ENCODE peak calls at places on chromosomes 2 and 18, in nine cellular contexts. O is GM13976; H is adrenal gland; F is cardiac fibroblast; T is sigmoid colon; Z is fibroblast of pulmonary artery; Q is AG09319; U is CD8-positive, alpha-beta T cell; E is nephron progenitor cell. K is an unnamed sample.

GRCh38 chr2:137178955-137179377 is 413.6 kb downstream of the THSD7B start:
- DNase-seq in O (peak; percentile 1), H (no peak), F (peak; percentile 74), T (no peak), Z (peak; percentile 44), Q (no peak), U (no peak), E (no peak), K (no peak)

GRCh38 chr2:213104089-213104902 is 47.1 kb downstream of the IKZF2 start:
- DNase-seq in O (no peak), H (no peak), F (peak; percentile 51), T (no peak), Z (peak; percentile 52), Q (no peak), U (no peak), E (no peak), K (no peak)

GRCh38 chr2:121175326-121175725 is 109.7 kb downstream of the TFCP2L1 start:
- DNase-seq in O (no peak), H (no peak), F (no peak), T (no peak), Z (no peak), Q (no peak), U (no peak), E (no peak), K (no peak)

GRCh38 chr2:218727502-218728165 is 17.0 kb downstream of the TTLL4 start:
- DNase-seq in O (no peak), H (no peak), F (peak; percentile 67), T (no peak), Z (peak; percentile 53), Q (no peak), U (no peak), E (no peak), K (peak; percentile 45)

GRCh38 chr2:61272421-61273070 is 110.6 kb downstream of the C2orf74 start:
- DNase-seq in O (no peak), H (no peak), F (peak; percentile 55), T (no peak), Z (peak; percentile 33), Q (no peak), U (no peak), E (no peak), K (no peak)

GRCh38 chr2:149768320-149768799 is 180.8 kb upstream of the MMADHC start:
- DNase-seq in O (no peak), H (no peak), F (peak; percentile 15), T (no peak), Z (peak; percentile 20), Q (no peak), U (no peak), E (no peak), K (no peak)

GRCh38 chr2:68319397-68320117 is at the start of gene CNRIP1:
- DNase-seq in O (peak; percentile 48), H (peak; percentile 60), F (peak; percentile 83), T (peak; percentile 91), Z (peak; percentile 85), Q (peak; percentile 60), U (no peak), E (peak; percentile 74), K (no peak)

GRCh38 chr2:82344670-82345069 is 2040.1 kb upstream of the LRRTM1 start:
- DNase-seq in O (no peak), H (no peak), F (peak; percentile 2), T (no peak), Z (peak; percentile 40), Q (no peak), U (no peak), E (no peak), K (no peak)

GRCh38 chr2:79876430-79876829 is 363.6 kb downstream of the CTNNA2 start:
- DNase-seq in O (peak; percentile 23), H (no peak), F (no peak), T (no peak), Z (no peak), Q (no peak), U (no peak), E (peak; percentile 22), K (peak; percentile 3)

GRCh38 chr2:65826567-65826966 is 394.2 kb upstream of the SPRED2 start:
- DNase-seq in O (no peak), H (no peak), F (no peak), T (no peak), Z (no peak), Q (no peak), U (no peak), E (no peak), K (no peak)

GRCh38 chr2:15957881-15958713 is 17.7 kb downstream of the MYCN start:
- DNase-seq in O (no peak), H (no peak), F (no peak), T (no peak), Z (no peak), Q (no peak), U (no peak), E (no peak), K (no peak)

GRCh38 chr2:127080941-127081769 is 25.8 kb downstream of the BIN1 start:
- DNase-seq in O (peak; percentile 76), H (peak; percentile 95), F (no peak), T (no peak), Z (no peak), Q (no peak), U (peak; percentile 56), E (no peak), K (peak; percentile 70)

GRCh38 chr2:23615216-23616020 is 230.4 kb downstream of the KLHL29 start:
- DNase-seq in O (no peak), H (peak; percentile 22), F (no peak), T (peak; percentile 53), Z (no peak), Q (no peak), U (no peak), E (no peak), K (no peak)

GRCh38 chr2:19762142-19762541 is 139.6 kb downstream of the TTC32 start:
- DNase-seq in O (no peak), H (no peak), F (no peak), T (no peak), Z (peak; percentile 52), Q (no peak), U (no peak), E (no peak), K (no peak)

GRCh38 chr2:230910546-230911135 is 14.4 kb downstream of the GPR55 start:
- DNase-seq in O (no peak), H (no peak), F (no peak), T (peak; percentile 42), Z (no peak), Q (no peak), U (no peak), E (no peak), K (no peak)

GRCh38 chr2:233822101-233822771 is 32.1 kb downstream of the HJURP start:
- DNase-seq in O (no peak), H (no peak), F (no peak), T (peak; percentile 60), Z (no peak), Q (no peak), U (no peak), E (no peak), K (no peak)

GRCh38 chr2:71932027-71932779 is 215.5 kb downstream of the CYP26B1 start:
- DNase-seq in O (peak; percentile 5), H (no peak), F (no peak), T (no peak), Z (no peak), Q (no peak), U (peak; percentile 7), E (peak; percentile 51), K (no peak)

GRCh38 chr2:45170191-45170975 is 161.1 kb upstream of the SIX2 start:
- DNase-seq in O (peak; percentile 29), H (no peak), F (peak; percentile 39), T (no peak), Z (no peak), Q (no peak), U (no peak), E (peak; percentile 59), K (no peak)

GRCh38 chr18:28961669-28962228 is 784.8 kb upstream of the CDH2 start:
- DNase-seq in O (no peak), H (no peak), F (peak; percentile 50), T (no peak), Z (peak; percentile 35), Q (no peak), U (no peak), E (peak; percentile 26), K (peak; percentile 3)
- TF ChIP-seq CTCF in O (peak; percentile 7), H (no peak), F (peak; percentile 53), T (no peak), Z (peak; percentile 39), Q (peak; percentile 59), U (no peak), E (peak; percentile 67), K (peak; percentile 2)

DNA sequence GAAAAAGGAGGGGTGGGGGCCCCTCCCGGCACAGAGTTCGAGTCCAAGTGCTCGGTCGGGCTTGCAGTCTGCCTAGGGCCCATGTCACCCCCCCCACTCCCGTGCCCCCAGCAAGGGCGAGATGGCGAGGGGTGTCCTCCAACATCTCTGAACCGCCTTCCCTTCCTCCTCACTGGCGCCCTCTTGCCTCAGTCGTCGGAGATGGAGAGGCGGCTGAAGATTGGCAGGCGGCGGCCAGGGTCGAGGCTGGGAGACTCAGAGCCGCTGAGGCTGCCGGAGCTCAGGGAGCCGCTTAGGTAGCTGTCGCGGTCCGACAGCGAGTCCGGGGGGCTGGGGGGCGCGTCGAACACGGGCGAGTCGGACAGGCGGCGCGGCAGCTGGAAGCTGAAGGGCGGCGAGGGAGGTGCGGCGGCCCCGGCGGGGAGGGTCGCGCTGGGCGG is 2.3 kb downstream of the ZFP36L2 start:
- DNase-seq in O (peak; percentile 67), H (peak; percentile 83), F (peak; percentile 72), T (peak; percentile 86), Z (peak; percentile 78), Q (no peak), U (peak; percentile 81), E (peak; percentile 78), K (peak; percentile 84)
- TF ChIP-seq CTCF in O (peak; percentile 48), H (peak; percentile 25), F (peak; percentile 36), T (no peak), Z (peak; percentile 45), Q (peak; percentile 45), U (no peak), E (peak; percentile 28), K (peak; percentile 54)

DNA sequence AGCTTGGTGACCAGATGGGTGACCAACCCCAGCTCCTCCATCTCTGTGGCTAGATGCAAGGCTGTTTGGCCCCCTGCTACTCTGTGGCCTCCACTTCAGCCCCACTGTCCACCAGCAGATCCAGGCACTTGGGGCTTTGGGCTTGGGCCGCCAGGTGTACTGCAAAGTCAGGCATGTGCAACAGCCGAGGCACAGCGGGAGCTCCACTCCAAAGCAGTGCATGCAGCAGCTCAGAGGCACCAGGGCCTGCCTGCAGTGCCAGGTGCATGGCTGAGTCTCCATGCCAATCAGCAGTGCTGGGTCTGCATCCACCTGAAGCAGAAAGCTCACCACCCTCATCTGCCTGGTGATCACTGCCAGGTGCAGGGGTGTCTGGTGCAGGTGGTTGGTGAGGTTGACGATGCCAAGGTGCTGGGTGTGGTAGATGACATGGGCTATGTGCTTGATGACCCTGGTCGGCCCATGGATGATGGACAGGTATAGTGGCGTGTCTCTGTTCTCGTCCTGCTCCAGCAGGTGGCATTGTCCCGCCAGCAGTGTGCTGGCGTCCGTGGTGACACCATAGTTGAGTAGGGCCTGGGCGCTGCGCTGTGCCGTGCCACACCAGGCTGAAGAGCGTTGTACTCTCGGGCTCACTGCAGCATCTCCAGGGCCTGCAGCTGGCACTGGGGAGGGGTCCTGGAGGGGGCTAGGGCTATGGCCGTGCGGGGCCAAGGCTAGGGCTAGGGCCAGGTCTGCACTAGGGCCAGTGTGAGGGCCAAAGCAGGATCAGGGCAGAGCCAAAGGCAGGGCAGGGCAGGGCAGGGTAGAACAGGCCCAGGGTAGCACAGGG is 1.0 kb upstream of the ANKRD62 start:
- DNase-seq in O (peak; percentile 69), H (no peak), F (no peak), T (no peak), Z (no peak), Q (no peak), U (no peak), E (peak; percentile 22), K (peak; percentile 68)
- TF ChIP-seq CTCF in O (no peak), H (no peak), F (no peak), T (no peak), Z (no peak), Q (no peak), U (no peak), E (peak; percentile 22), K (peak; percentile 59)

GRCh38 chr2:177153805-177154204 is 58.8 kb upstream of the HNRNPA3 start:
- DNase-seq in O (no peak), H (no peak), F (no peak), T (no peak), Z (no peak), Q (no peak), U (no peak), E (no peak), K (no peak)
- TF ChIP-seq CTCF in O (no peak), H (no peak), F (no peak), T (no peak), Z (no peak), Q (no peak), U (no peak), E (no peak), K (no peak)

K was measured in GM12865.